ENCODE peak calls at places on chromosomes 11 and 22, in six cellular contexts. One of them, this sample, is unnamed.

GRCh38 chr11:93738647-93739081 is 2.6 kb downstream of the TAF1D start:
- DNase-seq in naive thymus-derived CD8-positive, alpha-beta T cell: no peak
- DNase-seq in hippocampal formation: no peak
- DNase-seq in renal cortical epithelial cell: no peak
- DNase-seq in COR-L47: no peak
- DNase-seq in type B pancreatic cell: no peak
- DNase-seq in this sample: no peak

GRCh38 chr11:12180257-12181205 is 70.1 kb downstream of the MICAL2 start:
- DNase-seq in renal cortical epithelial cell: no peak
- DNase-seq in type B pancreatic cell: no peak
- DNase-seq in hippocampal formation: no peak
- DNase-seq in naive thymus-derived CD8-positive, alpha-beta T cell: no peak
- DNase-seq in COR-L47: no peak
- DNase-seq in this sample: no peak

GRCh38 chr11:17351510-17352176 is at the start of gene NCR3LG1:
- DNase-seq in type B pancreatic cell: peak
- DNase-seq in renal cortical epithelial cell: peak
- DNase-seq in hippocampal formation: no peak
- DNase-seq in naive thymus-derived CD8-positive, alpha-beta T cell: peak
- DNase-seq in COR-L47: peak
- DNase-seq in this sample: peak

GRCh38 chr22:29445508-29445907 is 7.1 kb downstream of the RFPL1 start:
- DNase-seq in COR-L47: no peak
- DNase-seq in type B pancreatic cell: no peak
- DNase-seq in hippocampal formation: no peak
- DNase-seq in renal cortical epithelial cell: no peak
- DNase-seq in naive thymus-derived CD8-positive, alpha-beta T cell: no peak
- DNase-seq in this sample: no peak

GRCh38 chr22:17369553-17370035 is 334 bp downstream of the CECR2 start:
- DNase-seq in naive thymus-derived CD8-positive, alpha-beta T cell: no peak
- DNase-seq in COR-L47: no peak
- DNase-seq in hippocampal formation: no peak
- DNase-seq in type B pancreatic cell: peak
- DNase-seq in renal cortical epithelial cell: no peak
- DNase-seq in this sample: peak

GRCh38 chr22:23790819-23791736 is 4.3 kb downstream of the SMARCB1 start:
- DNase-seq in naive thymus-derived CD8-positive, alpha-beta T cell: no peak
- DNase-seq in hippocampal formation: no peak
- DNase-seq in renal cortical epithelial cell: no peak
- DNase-seq in type B pancreatic cell: no peak
- DNase-seq in COR-L47: no peak
- DNase-seq in this sample: no peak

GRCh38 chr11:68013611-68014156 is 3.6 kb downstream of the ALDH3B1 start:
- DNase-seq in COR-L47: no peak
- DNase-seq in type B pancreatic cell: no peak
- DNase-seq in naive thymus-derived CD8-positive, alpha-beta T cell: no peak
- DNase-seq in renal cortical epithelial cell: no peak
- DNase-seq in hippocampal formation: no peak
- DNase-seq in this sample: no peak

GRCh38 chr22:48663297-48663696 is 1164.4 kb downstream of the BRD1 start:
- DNase-seq in hippocampal formation: no peak
- DNase-seq in COR-L47: no peak
- DNase-seq in renal cortical epithelial cell: no peak
- DNase-seq in type B pancreatic cell: no peak
- DNase-seq in naive thymus-derived CD8-positive, alpha-beta T cell: no peak
- DNase-seq in this sample: no peak

GRCh38 chr22:30943368-30943767 is 25.2 kb downstream of the MORC2 start:
- DNase-seq in renal cortical epithelial cell: no peak
- DNase-seq in type B pancreatic cell: no peak
- DNase-seq in COR-L47: no peak
- DNase-seq in naive thymus-derived CD8-positive, alpha-beta T cell: peak
- DNase-seq in hippocampal formation: no peak
- DNase-seq in this sample: peak

GRCh38 chr22:18070556-18071306 is 7.1 kb upstream of the PEX26 start:
- DNase-seq in renal cortical epithelial cell: no peak
- DNase-seq in naive thymus-derived CD8-positive, alpha-beta T cell: no peak
- DNase-seq in hippocampal formation: no peak
- DNase-seq in type B pancreatic cell: no peak
- DNase-seq in COR-L47: no peak
- DNase-seq in this sample: no peak

GRCh38 chr11:102244681-102245409 is 72.4 kb upstream of the BIRC3 start:
- DNase-seq in renal cortical epithelial cell: peak
- DNase-seq in type B pancreatic cell: no peak
- DNase-seq in COR-L47: no peak
- DNase-seq in hippocampal formation: no peak
- DNase-seq in naive thymus-derived CD8-positive, alpha-beta T cell: no peak
- DNase-seq in this sample: no peak